ENCODE peak calls at places on chromosomes 5 and 9, in five cellular contexts. X is sigmoid colon, U is HAP-1, G is H9, A is IMR-90. K is an unnamed sample. For H3K4me1, the result is how much of the 10 kb centered on the place peaks cover.

GRCh38 chr5:1462358-1462757 is 17.1 kb upstream of the SLC6A3 start:
- DNase-seq in X (peak), U (no peak), G (no peak), A (no peak), K (peak)

GRCh38 chr5:79357401-79357800 is 121.5 kb downstream of the JMY start:
- DNase-seq in X (no peak), U (no peak), G (no peak), A (peak), K (no peak)

GRCh38 chr5:68169898-68170297 is 45.7 kb upstream of the PIK3R1 start:
- DNase-seq in X (peak), U (no peak), G (no peak), A (no peak), K (no peak)

GRCh38 chr5:976849-977751 is 31.5 kb upstream of the NKD2 start:
- DNase-seq in X (no peak), U (peak), G (peak), A (no peak), K (no peak)

GRCh38 chr9:116094846-116095245 is 58.7 kb upstream of the PAPPA start:
- DNase-seq in X (no peak), U (no peak), G (no peak), A (peak), K (no peak)

GRCh38 chr9:78552802-78553201 is 255.9 kb downstream of the PSAT1 start:
- DNase-seq in X (no peak), U (no peak), G (no peak), A (peak), K (no peak)

GRCh38 chr9:105132576-105132975 is 111.9 kb upstream of the SLC44A1 start:
- DNase-seq in X (no peak), U (no peak), G (no peak), A (peak), K (no peak)

GRCh38 chr5:92309336-92309991 is 926.3 kb upstream of the ARRDC3 start:
- DNase-seq in X (no peak), U (no peak), G (no peak), A (peak), K (no peak)

GRCh38 chr5:135306557-135306956 is 92.5 kb downstream of the MACROH2A1 start:
- DNase-seq in X (no peak), U (no peak), G (no peak), A (no peak), K (no peak)

GRCh38 chr5:151093476-151093889 is 12.6 kb upstream of the TNIP1 start:
- DNase-seq in X (peak), U (no peak), G (no peak), A (peak), K (no peak)

GRCh38 chr5:151096001-151096373 is 15.2 kb upstream of the TNIP1 start:
- DNase-seq in X (no peak), U (no peak), G (no peak), A (no peak), K (no peak)

GRCh38 chr5:151094054-151094858 is 13.4 kb upstream of the TNIP1 start:
- DNase-seq in X (no peak), U (no peak), G (no peak), A (peak), K (no peak)

GRCh38 chr5:151095341-151096000 is 14.6 kb upstream of the TNIP1 start:
- DNase-seq in X (no peak), U (no peak), G (no peak), A (no peak), K (no peak)

GRCh38 chr5:151094861-151095260 is 14.0 kb upstream of the TNIP1 start:
- DNase-seq in X (peak), U (no peak), G (no peak), A (no peak), K (no peak)
- H3K4me1 ChIP-seq in X (under half), U (under half), G (under half), A (under half), K (under half)

GRCh38 chr5:76468625-76469410 is 65.7 kb downstream of the IQGAP2 start:
- DNase-seq in X (no peak), U (no peak), G (no peak), A (no peak), K (no peak)

GRCh38 chr5:76471994-76472337 is 68.9 kb downstream of the IQGAP2 start:
- DNase-seq in X (no peak), U (no peak), G (no peak), A (no peak), K (no peak)

GRCh38 chr5:76470978-76471377 is 67.9 kb downstream of the IQGAP2 start:
- DNase-seq in X (no peak), U (no peak), G (no peak), A (no peak), K (no peak)

GRCh38 chr5:76467221-76467620 is 64.1 kb downstream of the IQGAP2 start:
- DNase-seq in X (no peak), U (no peak), G (no peak), A (no peak), K (no peak)

DNA sequence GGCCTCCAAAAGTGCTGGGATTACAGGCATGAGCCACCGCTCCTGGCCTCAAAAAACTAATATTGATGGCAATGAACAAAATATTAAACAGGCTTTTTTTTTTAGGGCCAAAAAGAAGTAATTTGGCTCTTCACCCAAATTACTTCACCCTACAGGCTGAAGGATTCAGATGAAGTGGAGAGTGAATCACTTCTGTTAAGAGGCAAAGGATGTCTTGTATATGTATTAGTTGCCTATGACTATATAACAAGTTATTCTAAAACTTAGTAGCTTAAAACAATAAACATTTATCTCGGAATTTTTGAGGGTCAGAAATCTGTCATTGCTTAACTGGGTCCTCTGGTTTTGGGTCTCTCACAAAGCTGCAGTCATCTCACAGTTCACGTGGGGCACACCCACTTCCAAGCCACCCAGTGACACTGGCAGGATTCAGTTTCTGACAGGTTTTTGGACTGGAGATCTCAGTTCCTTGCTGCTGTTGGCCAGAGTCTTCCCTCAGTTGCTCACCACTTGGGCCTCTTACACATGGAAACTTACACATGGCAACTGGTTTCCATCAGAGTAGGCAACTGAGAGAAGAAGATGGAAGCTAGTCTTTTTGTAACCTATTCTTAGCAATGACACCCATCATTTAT is 66.7 kb downstream of the IQGAP2 start:
- DNase-seq in X (no peak), U (no peak), G (no peak), A (peak), K (no peak)
- H3K4me1 ChIP-seq in X (under half), U (under half), G (under half), A (under half), K (under half)

GRCh38 chr5:177365845-177366527 is 8.3 kb downstream of the RGS14 start:
- DNase-seq in X (peak), U (no peak), G (no peak), A (no peak), K (no peak)
- H3K4me1 ChIP-seq in X (under half), U (under half), G (under half), A (under half), K (under half)

GRCh38 chr5:35856186-35857003 is at the start of gene IL7R:
- DNase-seq in X (no peak), U (no peak), G (no peak), A (peak), K (no peak)

GRCh38 chr5:35852084-35852734 is 4.5 kb upstream of the IL7R start:
- DNase-seq in X (no peak), U (no peak), G (peak), A (peak), K (no peak)

GRCh38 chr5:35853652-35854051 is 3.0 kb upstream of the IL7R start:
- DNase-seq in X (no peak), U (no peak), G (no peak), A (no peak), K (no peak)

GRCh38 chr5:35855221-35855620 is 1.5 kb upstream of the IL7R start:
- DNase-seq in X (no peak), U (no peak), G (no peak), A (no peak), K (no peak)

DNA sequence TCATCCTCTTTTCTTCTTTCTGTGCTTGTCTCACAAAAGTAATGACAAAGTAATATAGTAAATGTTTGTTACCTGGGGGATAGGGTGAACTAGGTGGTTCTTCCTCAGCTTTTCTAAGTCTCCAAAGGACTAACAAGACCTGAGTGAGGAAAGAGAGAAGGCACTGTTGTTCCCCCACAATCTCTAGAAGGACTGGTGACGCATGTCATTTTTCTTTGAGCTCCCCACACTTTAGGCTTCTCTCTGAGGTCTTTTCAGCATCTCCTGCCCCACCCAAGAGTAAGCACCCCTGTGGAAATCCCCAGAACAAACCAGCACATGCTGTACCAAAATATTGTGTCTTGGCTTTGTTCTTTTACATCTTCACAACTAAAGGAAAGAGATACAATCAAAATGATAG is 2.4 kb upstream of the IL7R start:
- DNase-seq in X (no peak), U (no peak), G (no peak), A (no peak), K (no peak)
- H3K4me1 ChIP-seq in X (under half), U (under half), G (under half), A (under half), K (under half)

DNA sequence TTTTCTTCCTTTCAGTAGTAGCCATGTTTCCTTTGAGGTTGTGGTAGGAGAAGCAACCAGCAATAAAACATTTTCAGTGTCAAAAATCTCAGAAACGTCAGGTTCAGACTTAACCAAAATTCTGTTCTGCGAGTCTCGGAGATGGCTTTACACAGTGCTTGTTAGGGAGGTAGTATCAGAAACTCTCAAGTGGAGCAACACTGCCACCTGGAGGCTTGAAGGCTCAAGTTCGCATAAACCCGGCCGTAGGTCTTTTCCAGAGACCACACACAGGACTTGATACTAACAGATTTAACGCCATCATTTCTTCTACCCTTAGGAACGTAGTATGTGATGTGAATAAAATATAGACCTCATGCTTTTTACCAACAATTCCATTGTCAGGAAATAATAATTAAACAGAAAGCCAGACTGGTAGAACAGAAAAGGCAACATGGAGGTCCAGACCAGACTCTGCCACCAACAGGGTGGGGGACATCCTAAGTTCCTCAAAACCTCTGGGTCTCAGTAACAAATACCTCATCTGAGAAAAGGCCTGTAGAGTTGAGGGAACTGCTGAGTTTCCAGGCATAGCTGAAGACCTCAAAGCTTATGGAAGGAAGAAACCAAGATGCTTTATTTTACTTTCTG is 8.5 kb downstream of the PTGER4 start:
- DNase-seq in X (peak), U (peak), G (peak), A (peak), K (peak)
- H3K4me1 ChIP-seq in X (under half), U (under half), G (under half), A (under half), K (under half)

GRCh38 chr9:132995121-132995420 is 16.6 kb downstream of the GFI1B start:
- DNase-seq in X (no peak), U (no peak), G (no peak), A (no peak), K (no peak)
- H3K4me1 ChIP-seq in X (under half), U (under half), G (under half), A (under half), K (under half)

DNA sequence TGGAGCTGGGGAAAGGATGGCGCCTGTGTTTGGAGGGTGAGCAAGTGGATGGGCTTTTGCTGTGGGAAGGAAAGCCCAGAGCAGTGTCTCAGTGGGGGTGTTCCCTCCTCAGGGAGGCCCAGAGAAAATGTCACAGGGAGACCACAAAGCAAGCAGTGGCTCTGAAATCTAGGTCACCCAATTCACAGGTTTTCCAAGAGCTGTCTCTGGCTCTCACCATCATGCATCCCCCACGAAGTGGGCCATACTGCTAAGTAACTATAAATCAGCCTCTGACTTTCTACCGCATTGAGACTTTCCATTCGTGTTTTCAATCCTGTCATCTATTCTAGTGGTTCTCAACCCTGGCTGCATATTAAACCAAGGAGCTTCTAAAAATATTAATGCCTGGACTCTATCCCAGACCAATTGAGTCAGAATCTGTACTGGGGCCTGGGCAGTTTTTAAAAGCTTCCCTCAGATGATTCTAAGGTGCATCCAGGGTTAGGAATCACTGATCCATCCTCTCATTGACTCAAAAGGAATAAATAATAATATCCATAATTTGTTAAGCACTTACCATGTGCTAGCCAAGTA is 2.0 kb upstream of the C1QTNF3 start:
- DNase-seq in X (no peak), U (no peak), G (no peak), A (no peak), K (no peak)
- H3K4me1 ChIP-seq in X (under half), U (under half), G (under half), A (under half), K (under half)

DNA sequence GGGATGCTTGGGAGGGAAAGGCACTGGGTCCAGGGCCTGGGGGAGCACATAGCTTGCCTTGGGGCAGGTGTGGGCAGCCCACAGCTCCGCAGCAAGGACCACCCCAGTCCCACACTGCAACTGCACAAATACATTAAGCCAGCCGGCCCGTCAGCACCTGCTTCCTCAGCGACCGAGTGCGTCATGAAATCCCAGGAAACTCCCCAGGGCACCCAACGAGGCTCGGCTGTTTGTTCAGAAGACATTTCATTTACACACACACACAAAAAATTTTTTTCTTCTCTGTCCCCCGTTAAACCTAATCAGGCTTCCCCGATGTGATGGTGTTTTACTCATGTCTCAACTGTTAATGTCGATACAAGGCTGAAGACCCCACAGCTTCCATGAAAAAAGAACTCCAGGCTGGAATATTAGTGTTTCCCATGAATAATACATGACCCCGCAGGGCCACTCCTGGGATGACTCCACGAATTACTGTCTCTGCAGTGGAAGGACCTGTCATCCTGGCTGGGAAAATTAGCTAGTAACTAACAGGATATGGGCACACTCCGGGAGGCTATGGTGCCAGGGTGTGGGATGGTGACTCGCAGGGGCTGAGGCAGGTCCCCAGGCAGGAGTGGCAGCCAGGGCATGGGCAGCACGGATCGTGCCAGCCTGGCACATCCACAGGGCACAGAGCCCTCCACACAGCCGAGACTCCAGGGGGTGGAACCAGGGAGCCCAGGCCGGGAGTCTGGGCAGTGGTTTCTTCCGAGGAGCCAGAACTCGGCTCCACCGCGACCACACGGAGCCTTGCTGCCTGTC is 102.4 kb downstream of the VAV2 start:
- DNase-seq in X (no peak), U (no peak), G (no peak), A (peak), K (no peak)
- H3K4me1 ChIP-seq in X (under half), U (under half), G (under half), A (under half), K (under half)

GRCh38 chr9:113990570-113990907 is 87.6 kb downstream of the AMBP start:
- DNase-seq in X (no peak), U (no peak), G (no peak), A (no peak), K (no peak)

GRCh38 chr9:113990975-113991471 is 87.1 kb downstream of the AMBP start:
- DNase-seq in X (no peak), U (no peak), G (no peak), A (peak), K (peak)

GRCh38 chr9:113988385-113988784 is 89.7 kb downstream of the AMBP start:
- DNase-seq in X (no peak), U (no peak), G (no peak), A (no peak), K (no peak)

GRCh38 chr9:113988951-113989780 is 88.9 kb downstream of the AMBP start:
- DNase-seq in X (peak), U (no peak), G (no peak), A (no peak), K (peak)

DNA sequence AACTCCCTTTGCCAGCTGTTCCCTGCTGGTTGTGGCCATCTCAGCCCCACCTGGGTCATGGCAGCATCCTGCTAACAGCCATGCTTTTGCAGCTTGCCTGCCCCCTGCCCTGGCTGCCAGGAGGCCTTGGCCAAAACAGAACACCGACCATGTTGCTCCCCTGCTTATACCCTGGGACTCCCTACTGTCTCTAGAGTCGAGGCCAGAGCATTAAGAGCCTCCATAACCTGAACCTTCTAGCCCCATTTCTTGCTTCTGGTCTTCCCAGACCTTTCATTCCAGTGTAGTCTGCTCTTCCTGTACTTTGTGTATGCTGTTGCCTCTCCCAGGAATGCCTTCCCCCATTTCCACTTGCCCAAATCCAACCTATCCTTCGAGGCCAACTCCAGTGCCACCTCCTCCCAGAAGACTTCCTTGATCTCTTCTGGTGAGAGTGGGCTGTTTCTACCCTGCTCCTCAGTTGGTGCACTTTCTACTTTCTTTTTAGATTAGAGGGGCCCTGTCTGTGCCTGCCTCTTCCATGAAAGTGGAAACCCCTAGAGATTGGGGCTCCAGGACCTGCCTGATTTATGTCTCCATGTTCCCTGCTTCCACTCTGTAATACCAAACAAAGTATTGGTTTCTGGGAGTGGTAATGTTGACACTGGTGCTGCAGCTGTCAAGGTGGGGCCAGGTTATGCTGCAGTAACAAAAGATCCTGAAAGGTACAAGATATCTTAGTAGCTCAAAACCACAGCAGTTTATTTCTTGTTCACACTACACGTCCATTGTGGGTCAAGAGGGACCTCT is 88.1 kb downstream of the AMBP start:
- DNase-seq in X (no peak), U (no peak), G (no peak), A (no peak), K (no peak)
- H3K4me1 ChIP-seq in X (under half), U (under half), G (under half), A (under half), K (under half)

GRCh38 chr9:136079211-136079915 is 15.7 kb downstream of the NACC2 start:
- DNase-seq in X (peak), U (no peak), G (peak), A (no peak), K (no peak)

GRCh38 chr9:136081826-136082495 is 13.1 kb downstream of the NACC2 start:
- DNase-seq in X (peak), U (no peak), G (peak), A (no peak), K (peak)

GRCh38 chr9:136081113-136081825 is 13.8 kb downstream of the NACC2 start:
- DNase-seq in X (peak), U (no peak), G (peak), A (peak), K (peak)

GRCh38 chr9:136079916-136080246 is 15.2 kb downstream of the NACC2 start:
- DNase-seq in X (peak), U (no peak), G (peak), A (no peak), K (no peak)

DNA sequence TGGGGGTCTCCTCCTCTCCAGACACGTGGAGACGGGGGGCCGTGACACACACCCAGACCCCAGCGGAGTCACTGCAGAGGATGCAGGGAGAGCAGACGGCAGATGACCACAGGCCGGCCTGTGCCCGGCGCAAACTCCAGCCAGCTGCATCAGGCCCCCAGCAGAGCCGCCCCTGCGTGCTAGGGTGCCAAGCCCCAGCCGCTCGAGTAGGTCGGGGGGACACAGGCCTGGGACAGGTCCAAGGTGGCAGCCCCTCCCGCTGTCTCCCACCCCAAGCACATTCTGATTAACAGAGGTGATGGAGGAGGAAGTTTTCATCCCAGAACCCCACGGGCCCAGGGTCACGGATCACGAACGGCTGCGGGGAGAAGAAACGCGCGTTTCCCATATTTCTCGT is 14.4 kb downstream of the NACC2 start:
- DNase-seq in X (peak), U (no peak), G (peak), A (no peak), K (no peak)
- H3K4me1 ChIP-seq in X (under half), U (under half), G (under half), A (under half), K (under half)

K was measured in aorta.